ENCODE peak calls at places on chromosomes 5 and 9, in ten cellular contexts. S is transverse colon, Q is HepG2, I is suprapubic skin, J is HCT116, X is stomach, U is K562, T is GM12892, L is spleen, C is H1. E is an unnamed sample.

GRCh38 chr5:40477856-40478546 is 201.7 kb upstream of the PTGER4 start:
- DNase-seq in S (no peak), Q (no peak), I (no peak), J (no peak), X (no peak), U (no peak), T (no peak), L (no peak), C (no peak), E (no peak)

GRCh38 chr5:170251462-170251861 is 18.7 kb downstream of the C5orf58 start:
- DNase-seq in S (no peak), Q (no peak), I (no peak), J (no peak), X (no peak), U (no peak), T (no peak), L (no peak), C (no peak), E (no peak)

GRCh38 chr9:137757139-137757538 is 120.4 kb upstream of the CACNA1B start:
- DNase-seq in S (no peak), Q (no peak), I (no peak), J (no peak), X (peak; percentile 49), U (no peak), T (no peak), L (no peak), C (no peak), E (no peak)

GRCh38 chr9:95116002-95116819 is 201.3 kb downstream of the FANCC start:
- DNase-seq in S (peak; percentile 57), Q (peak; percentile 18), I (no peak), J (no peak), X (peak; percentile 78), U (peak; percentile 24), T (no peak), L (no peak), C (no peak), E (no peak)

GRCh38 chr5:36357391-36357790 is 55.7 kb upstream of the RANBP3L start:
- DNase-seq in S (no peak), Q (no peak), I (no peak), J (no peak), X (no peak), U (no peak), T (no peak), L (no peak), C (no peak), E (no peak)

GRCh38 chr5:82641362-82641988 is 363.3 kb upstream of the RPS23 start:
- DNase-seq in S (peak; percentile 74), Q (peak; percentile 82), I (peak; percentile 80), J (peak; percentile 73), X (peak; percentile 76), U (peak; percentile 51), T (peak; percentile 7), L (no peak), C (no peak), E (peak; percentile 7)

GRCh38 chr5:36027711-36028110 is 36.5 kb upstream of the UGT3A1 start:
- DNase-seq in S (no peak), Q (no peak), I (no peak), J (no peak), X (no peak), U (no peak), T (no peak), L (no peak), C (no peak), E (no peak)

GRCh38 chr9:127561491-127562270 is 50.4 kb upstream of the STXBP1 start:
- DNase-seq in S (peak; percentile 78), Q (no peak), I (peak; percentile 95), J (peak; percentile 97), X (peak; percentile 71), U (peak; percentile 85), T (no peak), L (no peak), C (no peak), E (no peak)

GRCh38 chr9:105694320-105694847 is at the start of gene TMEM38B:
- DNase-seq in S (peak; percentile 88), Q (peak; percentile 50), I (peak; percentile 82), J (peak; percentile 48), X (peak; percentile 86), U (peak; percentile 88), T (peak; percentile 81), L (peak; percentile 95), C (peak; percentile 38), E (peak; percentile 82)
- TF ChIP-seq POLR2A in S (peak; percentile 13), Q (peak; percentile 55), I (peak; percentile 58), J (peak; percentile 78), X (no peak), U (peak; percentile 78), T (peak; percentile 74), L (no peak), C (no peak), E (peak; percentile 38)

GRCh38 chr5:149423287-149424268 is 44.5 kb upstream of the IL17B start:
- DNase-seq in S (no peak), Q (peak; percentile 47), I (no peak), J (no peak), X (no peak), U (no peak), T (no peak), L (no peak), C (no peak), E (no peak)

GRCh38 chr5:149421834-149422233 is 42.7 kb upstream of the IL17B start:
- DNase-seq in S (no peak), Q (no peak), I (no peak), J (no peak), X (no peak), U (no peak), T (no peak), L (no peak), C (no peak), E (no peak)

GRCh38 chr5:149421372-149421685 is 42.2 kb upstream of the IL17B start:
- DNase-seq in S (no peak), Q (no peak), I (no peak), J (no peak), X (no peak), U (no peak), T (no peak), L (no peak), C (no peak), E (no peak)

GRCh38 chr5:149420509-149421371 is 41.6 kb upstream of the IL17B start:
- DNase-seq in S (no peak), Q (no peak), I (no peak), J (no peak), X (peak; percentile 34), U (no peak), T (no peak), L (no peak), C (no peak), E (no peak)

GRCh38 chr5:149422429-149423286 is 43.6 kb upstream of the IL17B start:
- DNase-seq in S (peak; percentile 47), Q (peak; percentile 74), I (no peak), J (no peak), X (no peak), U (no peak), T (no peak), L (peak; percentile 81), C (no peak), E (no peak)
- TF ChIP-seq POLR2AphosphoS5 in S (peak; percentile 78), Q (no peak), I (no peak), J (no peak), X (peak; percentile 27), U (no peak), T (no peak), L (peak; percentile 67), C (no peak), E (no peak)

GRCh38 chr9:76609285-76610008 is 150.5 kb downstream of the GCNT1 start:
- DNase-seq in S (no peak), Q (no peak), I (no peak), J (no peak), X (no peak), U (no peak), T (no peak), L (no peak), C (no peak), E (no peak)

GRCh38 chr9:76605271-76605670 is 146.3 kb downstream of the GCNT1 start:
- DNase-seq in S (no peak), Q (no peak), I (no peak), J (no peak), X (no peak), U (no peak), T (no peak), L (no peak), C (no peak), E (no peak)

GRCh38 chr9:76607730-76608475 is 148.9 kb downstream of the GCNT1 start:
- DNase-seq in S (no peak), Q (no peak), I (no peak), J (no peak), X (no peak), U (no peak), T (no peak), L (no peak), C (no peak), E (no peak)

GRCh38 chr9:76610009-76610352 is 151.0 kb downstream of the GCNT1 start:
- DNase-seq in S (peak; percentile 54), Q (no peak), I (peak; percentile 85), J (no peak), X (peak; percentile 46), U (no peak), T (no peak), L (no peak), C (no peak), E (no peak)

DNA sequence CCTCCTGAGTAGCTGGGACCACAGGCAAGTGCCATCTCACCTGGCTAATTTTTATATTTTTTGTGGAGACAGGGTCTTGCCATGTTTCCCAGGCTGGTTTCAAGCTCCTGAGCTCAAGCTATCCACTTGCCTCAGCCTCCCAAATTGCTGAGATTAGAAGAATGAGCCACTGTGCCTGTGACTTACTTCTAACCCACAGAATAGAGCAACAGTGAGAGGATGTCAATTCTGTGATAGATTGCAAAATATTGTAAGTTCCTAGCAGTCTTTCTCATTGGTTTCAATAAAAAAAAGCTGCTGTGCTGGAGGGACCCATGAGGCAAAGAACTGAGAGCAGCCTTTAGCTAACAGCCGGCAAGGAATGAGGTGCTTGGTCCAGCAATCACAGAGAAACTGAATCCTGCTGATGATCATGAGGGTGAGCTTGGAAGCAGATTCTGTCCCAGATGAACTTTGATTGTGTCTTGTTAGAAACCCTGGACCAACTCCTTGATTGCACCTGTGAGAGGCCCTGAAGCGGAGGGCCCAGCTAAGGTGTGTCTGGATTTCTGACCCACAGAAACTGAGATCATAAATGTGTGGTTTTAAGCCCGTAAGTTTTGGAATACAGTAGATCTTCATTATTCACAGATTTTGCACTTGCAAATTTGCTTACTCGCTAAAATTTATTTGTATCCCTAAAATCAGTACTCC is 149.7 kb downstream of the GCNT1 start:
- DNase-seq in S (no peak), Q (no peak), I (no peak), J (no peak), X (no peak), U (no peak), T (no peak), L (no peak), C (no peak), E (no peak)
- TF ChIP-seq POLR2A in S (no peak), Q (no peak), I (no peak), J (no peak), X (no peak), U (no peak), T (no peak), L (no peak), C (no peak), E (no peak)

GRCh38 chr5:134642931-134643530 is 5.6 kb upstream of the SEC24A start:
- DNase-seq in S (no peak), Q (no peak), I (no peak), J (no peak), X (no peak), U (no peak), T (no peak), L (peak; percentile 9), C (no peak), E (no peak)

GRCh38 chr5:134634227-134634626 is 1.6 kb upstream of the SAR1B start:
- DNase-seq in S (no peak), Q (no peak), I (no peak), J (no peak), X (no peak), U (peak; percentile 35), T (no peak), L (peak; percentile 36), C (no peak), E (no peak)

GRCh38 chr5:134638760-134639201 is 6.2 kb upstream of the SAR1B start:
- DNase-seq in S (peak; percentile 38), Q (peak; percentile 96), I (no peak), J (no peak), X (peak; percentile 70), U (no peak), T (no peak), L (no peak), C (no peak), E (no peak)

GRCh38 chr5:134637106-134637721 is 4.6 kb upstream of the SAR1B start:
- DNase-seq in S (no peak), Q (no peak), I (no peak), J (no peak), X (peak; percentile 54), U (no peak), T (no peak), L (peak; percentile 10), C (no peak), E (no peak)
- TF ChIP-seq POLR2AphosphoS5 in S (no peak), Q (no peak), I (no peak), J (no peak), X (no peak), U (no peak), T (no peak), L (no peak), C (no peak), E (no peak)